ENCODE peak calls at places on chromosomes 2 and 18, in five cellular contexts. R, A, M, V and J are unnamed samples.

GRCh38 chr2:15808980-15809379 is 131.4 kb upstream of the MYCN start:
- DNase-seq in M (no peak), R (peak; percentile 76), V (no peak), A (no peak), J (no peak)

GRCh38 chr2:220962556-220962955 is 609.5 kb downstream of the EPHA4 start:
- DNase-seq in R (no peak), V (no peak), M (no peak), A (no peak), J (no peak)

GRCh38 chr2:72082887-72083286 is 64.8 kb downstream of the CYP26B1 start:
- DNase-seq in V (no peak), M (no peak), A (no peak), R (no peak), J (no peak)

GRCh38 chr2:29802976-29803375 is 118.4 kb downstream of the ALK start:
- DNase-seq in A (no peak), V (no peak), R (no peak), M (no peak), J (no peak)

GRCh38 chr2:50963734-50964133 is 68.2 kb downstream of the NRXN1 start:
- DNase-seq in R (no peak), A (no peak), M (no peak), V (no peak), J (no peak)

GRCh38 chr18:49500136-49500921 is 13.3 kb upstream of the C18orf32 start:
- DNase-seq in V (no peak), A (no peak), M (no peak), R (peak; percentile 73), J (no peak)

GRCh38 chr18:63890950-63891304 is 3.4 kb downstream of the SERPINB2 start:
- DNase-seq in V (no peak), A (no peak), R (no peak), M (no peak), J (no peak)

GRCh38 chr2:77590298-77590917 is 68.2 kb upstream of the LRRTM4 start:
- DNase-seq in R (no peak), A (no peak), V (no peak), M (no peak), J (peak; percentile 64)

GRCh38 chr2:226132632-226133215 is 666.9 kb downstream of the IRS1 start:
- DNase-seq in A (no peak), R (no peak), V (no peak), M (no peak), J (no peak)

GRCh38 chr2:38515155-38516074 is 87.3 kb downstream of the HNRNPLL start:
- DNase-seq in A (peak; percentile 14), V (no peak), M (peak; percentile 26), R (no peak), J (peak; percentile 85)

GRCh38 chr2:100809486-100809885 is 10.5 kb upstream of the NPAS2 start:
- DNase-seq in A (no peak), R (no peak), M (no peak), V (no peak), J (no peak)

GRCh38 chr2:100281521-100282438 is 40.5 kb downstream of the LONRF2 start:
- DNase-seq in M (peak; percentile 41), A (no peak), V (no peak), R (no peak), J (no peak)

GRCh38 chr18:36389811-36390581 is 92.5 kb downstream of the FHOD3 start:
- DNase-seq in M (no peak), V (no peak), R (no peak), A (no peak), J (no peak)

GRCh38 chr2:53058526-53058925 is 709.1 kb upstream of the CHAC2 start:
- DNase-seq in A (no peak), M (no peak), R (peak; percentile 65), V (no peak), J (no peak)

GRCh38 chr2:770776-771175 is 93.6 kb upstream of the TMEM18 start:
- DNase-seq in M (no peak), R (no peak), V (no peak), A (no peak), J (no peak)

GRCh38 chr2:130796280-130796679 is 40.4 kb upstream of the ARHGEF4 start:
- DNase-seq in R (peak; percentile 85), A (no peak), V (no peak), M (no peak), J (no peak)

GRCh38 chr18:51559902-51560287 is 362.4 kb upstream of the MEX3C start:
- DNase-seq in V (no peak), A (no peak), M (no peak), R (no peak), J (no peak)

GRCh38 chr2:134988994-134989605 is 58.1 kb downstream of the MAP3K19 start:
- DNase-seq in V (no peak), R (no peak), M (no peak), A (no peak), J (no peak)

GRCh38 chr2:206824219-206824618 is 58.8 kb downstream of the FASTKD2 start:
- DNase-seq in R (no peak), V (no peak), A (no peak), M (no peak), J (no peak)

GRCh38 chr2:196066794-196067382 is 1.7 kb downstream of the DNAH7 start:
- DNase-seq in R (no peak), M (no peak), V (no peak), A (no peak), J (no peak)

GRCh38 chr2:25672500-25673169 is 742 bp downstream of the DTNB start:
- DNase-seq in A (peak; percentile 73), V (no peak), R (peak; percentile 88), M (no peak), J (peak; percentile 85)

GRCh38 chr2:177651833-177652232 is 259.3 kb downstream of the AGPS start:
- DNase-seq in A (no peak), M (no peak), V (no peak), R (peak; percentile 71), J (no peak)

GRCh38 chr2:219513787-219514186 is 495 bp upstream of the ASIC4 start:
- DNase-seq in A (no peak), M (no peak), V (no peak), R (peak; percentile 54), J (no peak)

GRCh38 chr2:8721410-8721809 is 39.6 kb downstream of the ID2 start:
- DNase-seq in V (no peak), R (no peak), M (no peak), A (no peak), J (no peak)

GRCh38 chr2:237591021-237591370 is 462 bp upstream of the RAB17 start:
- DNase-seq in R (peak; percentile 95), A (no peak), M (no peak), V (no peak), J (peak; percentile 88)

GRCh38 chr18:35303610-35304009 is 13.6 kb upstream of the ZSCAN30 start:
- DNase-seq in R (no peak), A (no peak), V (no peak), M (no peak), J (no peak)
- H3K36me3 ChIP-seq in R (peaks cover 96% of the 10 kb centered on the region), A (peaks cover 9% of the 10 kb centered on the region), V (peaks cover 4% of the 10 kb centered on the region), M (peaks cover 33% of the 10 kb centered on the region), J (peaks cover 25% of the 10 kb centered on the region)

GRCh38 chr18:59332986-59333385 is 14.5 kb upstream of the CPLX4 start:
- DNase-seq in V (no peak), R (no peak), A (no peak), M (no peak), J (no peak)
- H3K36me3 ChIP-seq in V (peaks cover 5% of the 10 kb centered on the region), R (peaks cover 91% of the 10 kb centered on the region), A (no peaks in the 10 kb centered on the region), M (peaks cover 39% of the 10 kb centered on the region), J (peaks cover 97% of the 10 kb centered on the region)

DNA sequence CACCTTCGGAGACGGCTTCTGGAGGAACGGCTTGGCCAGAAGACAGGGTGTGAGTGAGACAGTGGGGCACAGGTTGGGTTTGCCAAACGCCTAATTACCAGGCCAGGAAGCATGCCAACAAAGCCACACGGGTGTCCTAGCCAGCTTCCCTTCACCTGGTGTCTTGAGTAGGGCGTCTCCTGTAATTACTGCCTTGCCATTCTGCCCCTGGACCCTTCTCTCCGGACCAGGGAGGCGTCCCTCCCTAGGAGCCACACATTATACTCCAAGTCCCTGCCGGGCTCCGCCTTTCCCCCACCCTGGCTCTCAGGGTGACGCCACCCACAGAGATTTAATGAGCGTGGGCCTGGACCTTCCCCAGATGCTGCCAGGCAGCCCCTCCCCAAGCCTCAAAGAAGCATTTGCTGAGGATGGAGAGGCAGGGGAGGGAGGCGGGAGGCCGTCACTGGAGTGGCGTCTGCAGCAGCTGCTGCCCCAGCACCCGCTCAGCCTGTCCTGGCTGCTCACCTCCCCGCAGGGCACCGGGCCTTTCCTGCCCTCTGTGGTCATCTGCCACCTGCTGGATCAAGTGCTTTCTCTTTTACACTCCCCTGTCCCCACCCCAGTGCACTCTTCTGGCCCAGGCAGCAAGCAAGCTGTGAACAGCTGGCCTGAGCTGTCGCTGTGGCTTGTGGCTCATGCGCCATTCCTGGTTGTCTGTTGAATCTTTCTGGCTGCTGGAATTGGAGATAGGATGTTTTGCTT is 20.7 kb downstream of the FOSL2 start:
- DNase-seq in R (peak; percentile 83), A (peak; percentile 34), M (no peak), V (no peak), J (peak; percentile 64)
- H3K36me3 ChIP-seq in R (peaks cover 32% of the 10 kb centered on the region), A (peaks cover 64% of the 10 kb centered on the region), M (peaks cover 83% of the 10 kb centered on the region), V (peaks cover 54% of the 10 kb centered on the region), J (peaks cover 93% of the 10 kb centered on the region)

DNA sequence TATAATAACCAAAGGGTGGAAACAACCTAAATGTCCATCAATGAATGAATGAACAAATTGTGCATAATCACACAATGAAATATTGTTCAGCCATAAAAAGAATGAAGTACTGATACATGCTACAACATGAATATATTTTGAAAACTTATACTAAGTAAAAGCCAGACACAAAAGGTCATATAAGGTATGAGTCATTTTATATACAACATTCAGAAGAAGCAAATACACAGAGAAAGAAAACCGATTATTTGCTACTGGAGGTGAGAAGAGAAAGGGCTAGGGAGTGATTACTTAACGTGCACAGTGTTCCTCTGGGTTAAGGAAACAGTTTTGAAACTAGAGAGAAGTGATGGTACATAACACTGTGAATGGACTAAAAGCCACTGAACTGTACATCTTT is 105.3 kb downstream of the GORASP2 start:
- DNase-seq in R (no peak), V (no peak), A (no peak), M (no peak), J (no peak)
- H3K36me3 ChIP-seq in R (peaks cover 95% of the 10 kb centered on the region), V (peaks cover 3% of the 10 kb centered on the region), A (no peaks in the 10 kb centered on the region), M (no peaks in the 10 kb centered on the region), J (peaks cover 53% of the 10 kb centered on the region)

GRCh38 chr2:190916829-190917228 is 36.2 kb downstream of the GLS start:
- DNase-seq in M (no peak), A (no peak), V (no peak), R (no peak), J (no peak)

GRCh38 chr2:190920085-190920484 is 39.5 kb downstream of the GLS start:
- DNase-seq in A (no peak), V (no peak), M (no peak), R (no peak), J (no peak)

GRCh38 chr2:190927257-190927656 is 46.6 kb downstream of the GLS start:
- DNase-seq in R (peak; percentile 41), V (no peak), M (no peak), A (no peak), J (no peak)

GRCh38 chr2:190922411-190922810 is 41.8 kb downstream of the GLS start:
- DNase-seq in M (no peak), A (no peak), V (no peak), R (no peak), J (no peak)
- H3K36me3 ChIP-seq in M (peaks cover 23% of the 10 kb centered on the region), A (peaks cover 53% of the 10 kb centered on the region), V (peaks cover 7% of the 10 kb centered on the region), R (peaks cover 80% of the 10 kb centered on the region), J (peaks cover 80% of the 10 kb centered on the region)

DNA sequence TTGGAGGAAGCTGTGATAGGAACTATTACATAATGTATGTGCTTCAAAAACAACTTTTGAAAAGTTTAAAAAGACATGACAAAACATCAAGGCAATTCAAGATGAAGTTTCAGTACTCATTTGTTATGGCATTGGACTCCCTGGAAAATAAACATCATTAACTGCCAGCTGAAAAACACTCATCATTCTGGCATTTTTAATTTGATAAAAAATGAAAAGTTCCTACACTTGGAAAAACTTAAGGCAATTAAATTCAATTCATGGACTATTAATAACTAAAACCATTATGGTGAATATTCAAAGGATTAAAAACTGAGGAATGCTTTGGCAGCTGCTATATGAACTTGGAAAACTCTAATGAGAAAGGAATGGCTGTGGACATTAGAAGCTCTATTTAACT is 8.5 kb downstream of the TYW5 start:
- DNase-seq in R (no peak), M (no peak), V (peak; percentile 17), A (no peak), J (no peak)
- H3K36me3 ChIP-seq in R (peaks cover 85% of the 10 kb centered on the region), M (peaks cover 7% of the 10 kb centered on the region), V (peaks cover 3% of the 10 kb centered on the region), A (peaks cover 21% of the 10 kb centered on the region), J (peaks cover 77% of the 10 kb centered on the region)